ENCODE peak calls at places on chromosomes 7 and 10, in six cellular contexts. One of them, this sample, is unnamed. For H3K9me3, the result is how much of the 10 kb centered on the place peaks cover.

GRCh38 chr10:91349381-91349780 is 60.8 kb upstream of the HECTD2 start:
- DNase-seq in left ventricle myocardium inferior: no peak
- DNase-seq in ovary: no peak
- DNase-seq in sigmoid colon: no peak
- DNase-seq in lower lobe of right lung: no peak
- DNase-seq in fibroblast of lung: peak
- DNase-seq in this sample: no peak

GRCh38 chr7:132240821-132241422 is 335.3 kb downstream of the PLXNA4 start:
- DNase-seq in fibroblast of lung: no peak
- DNase-seq in ovary: no peak
- DNase-seq in left ventricle myocardium inferior: no peak
- DNase-seq in sigmoid colon: no peak
- DNase-seq in lower lobe of right lung: no peak
- DNase-seq in this sample: no peak

GRCh38 chr7:76997381-76998262 is 34.5 kb downstream of the SPDYE17 start:
- DNase-seq in lower lobe of right lung: no peak
- DNase-seq in fibroblast of lung: no peak
- DNase-seq in left ventricle myocardium inferior: no peak
- DNase-seq in ovary: no peak
- DNase-seq in sigmoid colon: peak
- DNase-seq in this sample: no peak

GRCh38 chr7:41336981-41337380 is 365.9 kb downstream of the INHBA start:
- DNase-seq in fibroblast of lung: peak
- DNase-seq in sigmoid colon: no peak
- DNase-seq in left ventricle myocardium inferior: no peak
- DNase-seq in lower lobe of right lung: no peak
- DNase-seq in ovary: no peak
- DNase-seq in this sample: no peak

GRCh38 chr7:36128448-36129047 is 24.5 kb upstream of the EEPD1 start:
- DNase-seq in left ventricle myocardium inferior: peak
- DNase-seq in sigmoid colon: peak
- DNase-seq in ovary: peak
- DNase-seq in fibroblast of lung: peak
- DNase-seq in lower lobe of right lung: peak
- DNase-seq in this sample: no peak

GRCh38 chr7:2037301-2037804 is 195.4 kb downstream of the MAD1L1 start:
- DNase-seq in fibroblast of lung: no peak
- DNase-seq in lower lobe of right lung: peak
- DNase-seq in ovary: no peak
- DNase-seq in left ventricle myocardium inferior: peak
- DNase-seq in sigmoid colon: peak
- DNase-seq in this sample: no peak

GRCh38 chr10:44393834-44394547 is 9.1 kb upstream of the CXCL12 start:
- DNase-seq in left ventricle myocardium inferior: no peak
- DNase-seq in ovary: no peak
- DNase-seq in lower lobe of right lung: no peak
- DNase-seq in sigmoid colon: no peak
- DNase-seq in fibroblast of lung: no peak
- DNase-seq in this sample: no peak

GRCh38 chr10:127313996-127314700 is 117.8 kb upstream of the INSYN2A start:
- DNase-seq in sigmoid colon: no peak
- DNase-seq in fibroblast of lung: no peak
- DNase-seq in left ventricle myocardium inferior: no peak
- DNase-seq in ovary: no peak
- DNase-seq in lower lobe of right lung: no peak
- DNase-seq in this sample: no peak

GRCh38 chr10:119378737-119379067 is 163.8 kb downstream of the RGS10 start:
- DNase-seq in fibroblast of lung: peak
- DNase-seq in lower lobe of right lung: no peak
- DNase-seq in left ventricle myocardium inferior: no peak
- DNase-seq in ovary: no peak
- DNase-seq in sigmoid colon: no peak
- DNase-seq in this sample: no peak

GRCh38 chr10:90047243-90047729 is 345.9 kb downstream of the KIF20B start:
- DNase-seq in left ventricle myocardium inferior: no peak
- DNase-seq in fibroblast of lung: no peak
- DNase-seq in sigmoid colon: no peak
- DNase-seq in ovary: no peak
- DNase-seq in lower lobe of right lung: no peak
- DNase-seq in this sample: no peak

GRCh38 chr7:80883188-80884025 is 35.4 kb downstream of the SEMA3C start:
- DNase-seq in ovary: no peak
- DNase-seq in lower lobe of right lung: no peak
- DNase-seq in sigmoid colon: no peak
- DNase-seq in left ventricle myocardium inferior: no peak
- DNase-seq in fibroblast of lung: peak
- DNase-seq in this sample: no peak

GRCh38 chr10:110162749-110163148 is 44.7 kb upstream of the MXI1 start:
- DNase-seq in sigmoid colon: no peak
- DNase-seq in lower lobe of right lung: no peak
- DNase-seq in fibroblast of lung: no peak
- DNase-seq in ovary: no peak
- DNase-seq in left ventricle myocardium inferior: no peak
- DNase-seq in this sample: no peak

GRCh38 chr7:76397409-76398183 is 11.9 kb downstream of the SSC4D start:
- DNase-seq in sigmoid colon: peak
- DNase-seq in ovary: peak
- DNase-seq in left ventricle myocardium inferior: peak
- DNase-seq in fibroblast of lung: peak
- DNase-seq in lower lobe of right lung: peak
- DNase-seq in this sample: peak

GRCh38 chr10:59622320-59622901 is 87.2 kb downstream of the SLC16A9 start:
- DNase-seq in ovary: peak
- DNase-seq in lower lobe of right lung: peak
- DNase-seq in left ventricle myocardium inferior: no peak
- DNase-seq in sigmoid colon: no peak
- DNase-seq in fibroblast of lung: peak
- DNase-seq in this sample: no peak

GRCh38 chr10:124745257-124745656 is 1.1 kb upstream of the FAM53B start:
- DNase-seq in ovary: no peak
- DNase-seq in lower lobe of right lung: no peak
- DNase-seq in sigmoid colon: no peak
- DNase-seq in fibroblast of lung: no peak
- DNase-seq in left ventricle myocardium inferior: no peak
- DNase-seq in this sample: no peak

GRCh38 chr10:124745678-124746077 is 1.5 kb upstream of the FAM53B start:
- DNase-seq in ovary: no peak
- DNase-seq in left ventricle myocardium inferior: no peak
- DNase-seq in fibroblast of lung: peak
- DNase-seq in sigmoid colon: no peak
- DNase-seq in lower lobe of right lung: no peak
- DNase-seq in this sample: no peak

GRCh38 chr10:124744688-124745055 is 494 bp upstream of the FAM53B start:
- DNase-seq in left ventricle myocardium inferior: no peak
- DNase-seq in sigmoid colon: no peak
- DNase-seq in fibroblast of lung: peak
- DNase-seq in ovary: no peak
- DNase-seq in lower lobe of right lung: no peak
- DNase-seq in this sample: no peak

GRCh38 chr10:124743188-124744046 is 761 bp downstream of the FAM53B start:
- DNase-seq in sigmoid colon: peak
- DNase-seq in fibroblast of lung: peak
- DNase-seq in left ventricle myocardium inferior: no peak
- DNase-seq in lower lobe of right lung: peak
- DNase-seq in ovary: peak
- DNase-seq in this sample: no peak

DNA sequence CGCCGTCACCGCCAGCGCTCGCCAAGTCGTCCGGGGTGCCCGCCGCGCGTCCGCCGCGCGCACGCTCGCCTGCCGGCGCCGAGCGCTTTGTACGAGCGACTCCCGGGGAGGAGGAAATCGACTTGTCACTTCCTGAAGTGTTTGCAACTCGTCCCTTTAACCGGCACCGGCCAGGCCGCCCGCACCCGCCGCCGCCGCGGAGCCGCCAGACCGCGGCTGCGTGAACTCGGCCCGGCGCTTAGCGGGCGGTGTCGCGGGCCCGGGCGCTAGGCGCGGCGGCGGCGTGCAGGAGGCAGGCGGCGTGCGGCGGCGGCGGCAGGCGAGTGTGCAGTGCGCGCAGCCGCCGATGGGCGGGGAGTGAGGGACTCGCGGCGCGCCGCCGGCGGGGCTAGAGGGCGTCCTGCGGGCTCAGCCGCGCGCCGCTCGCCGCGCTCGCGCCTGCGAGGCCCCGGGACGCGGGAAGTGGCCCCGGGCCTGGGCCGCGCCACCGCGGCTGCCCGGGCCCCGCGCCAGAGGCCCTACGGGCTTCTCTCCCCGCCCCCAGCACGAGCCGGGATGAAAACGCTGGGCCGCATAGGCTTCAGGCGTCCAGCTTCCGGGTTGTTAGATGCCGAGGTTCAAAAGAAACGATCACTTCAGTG is at the start of gene FAM53B:
- DNase-seq in lower lobe of right lung: peak
- DNase-seq in sigmoid colon: peak
- DNase-seq in fibroblast of lung: peak
- DNase-seq in ovary: peak
- DNase-seq in left ventricle myocardium inferior: peak
- DNase-seq in this sample: peak
- H3K9me3 ChIP-seq in lower lobe of right lung: under half
- H3K9me3 ChIP-seq in sigmoid colon: under half
- H3K9me3 ChIP-seq in fibroblast of lung: under half
- H3K9me3 ChIP-seq in ovary: under half
- H3K9me3 ChIP-seq in left ventricle myocardium inferior: under half
- H3K9me3 ChIP-seq in this sample: under half

GRCh38 chr7:157549612-157550299 is 213.0 kb downstream of the DNAJB6 start:
- DNase-seq in ovary: no peak
- DNase-seq in left ventricle myocardium inferior: no peak
- DNase-seq in sigmoid colon: peak
- DNase-seq in fibroblast of lung: no peak
- DNase-seq in lower lobe of right lung: peak
- DNase-seq in this sample: no peak
- H3K9me3 ChIP-seq in ovary: under half
- H3K9me3 ChIP-seq in left ventricle myocardium inferior: under half
- H3K9me3 ChIP-seq in sigmoid colon: under half
- H3K9me3 ChIP-seq in fibroblast of lung: under half
- H3K9me3 ChIP-seq in lower lobe of right lung: under half
- H3K9me3 ChIP-seq in this sample: under half

GRCh38 chr7:4093492-4093891 is 588.6 kb upstream of the FOXK1 start:
- DNase-seq in ovary: no peak
- DNase-seq in sigmoid colon: peak
- DNase-seq in left ventricle myocardium inferior: no peak
- DNase-seq in lower lobe of right lung: no peak
- DNase-seq in fibroblast of lung: no peak
- DNase-seq in this sample: no peak
- H3K9me3 ChIP-seq in ovary: under half
- H3K9me3 ChIP-seq in sigmoid colon: under half
- H3K9me3 ChIP-seq in left ventricle myocardium inferior: under half
- H3K9me3 ChIP-seq in lower lobe of right lung: under half
- H3K9me3 ChIP-seq in fibroblast of lung: under half
- H3K9me3 ChIP-seq in this sample: under half

DNA sequence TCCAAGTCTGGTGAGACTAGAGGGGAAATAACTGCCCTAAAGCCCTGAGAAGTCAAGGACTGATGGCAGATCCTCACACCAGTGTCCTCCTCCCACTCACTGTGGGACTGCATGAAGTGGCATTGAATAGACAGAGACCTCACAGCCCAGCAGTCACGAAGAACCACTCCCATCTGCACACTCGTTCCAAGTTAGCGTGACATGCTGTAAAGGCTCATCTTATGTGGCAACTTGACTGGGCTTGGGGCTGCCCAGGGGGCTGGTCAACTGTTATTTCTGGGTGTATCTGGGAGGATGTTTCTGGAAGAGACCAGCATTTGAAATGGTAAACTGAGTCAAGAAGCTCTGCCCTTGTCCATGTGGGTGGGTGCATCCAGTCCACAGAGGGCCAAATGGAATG is 104.7 kb downstream of the ADARB2 start:
- DNase-seq in left ventricle myocardium inferior: no peak
- DNase-seq in sigmoid colon: no peak
- DNase-seq in ovary: no peak
- DNase-seq in lower lobe of right lung: no peak
- DNase-seq in fibroblast of lung: no peak
- DNase-seq in this sample: no peak
- H3K9me3 ChIP-seq in left ventricle myocardium inferior: under half
- H3K9me3 ChIP-seq in sigmoid colon: under half
- H3K9me3 ChIP-seq in ovary: under half
- H3K9me3 ChIP-seq in lower lobe of right lung: under half
- H3K9me3 ChIP-seq in fibroblast of lung: under half
- H3K9me3 ChIP-seq in this sample: under half

DNA sequence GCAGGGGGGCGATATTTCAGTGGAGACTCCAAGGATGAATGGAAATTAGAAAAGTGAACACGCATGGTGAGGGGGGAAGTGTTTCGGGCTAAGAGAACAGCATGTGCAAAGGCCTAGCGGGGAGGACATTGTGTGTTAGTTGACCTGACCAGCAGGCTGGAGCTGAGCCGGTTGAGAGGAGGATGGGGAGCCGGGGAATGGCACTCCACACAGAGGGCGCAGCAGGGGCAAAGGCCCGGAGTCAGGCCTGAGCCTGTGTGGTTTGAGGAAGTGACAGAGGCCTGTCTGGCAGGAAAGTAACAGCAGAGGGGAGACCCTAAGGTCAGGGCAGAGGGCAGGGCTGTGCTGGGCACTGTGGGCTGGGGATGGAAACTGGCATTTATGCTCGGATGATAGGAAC is 83.2 kb upstream of the ZNF479 start:
- DNase-seq in fibroblast of lung: no peak
- DNase-seq in left ventricle myocardium inferior: no peak
- DNase-seq in sigmoid colon: no peak
- DNase-seq in ovary: no peak
- DNase-seq in lower lobe of right lung: peak
- DNase-seq in this sample: no peak
- H3K9me3 ChIP-seq in fibroblast of lung: under half
- H3K9me3 ChIP-seq in left ventricle myocardium inferior: half or more
- H3K9me3 ChIP-seq in sigmoid colon: under half
- H3K9me3 ChIP-seq in ovary: under half
- H3K9me3 ChIP-seq in lower lobe of right lung: under half
- H3K9me3 ChIP-seq in this sample: under half

DNA sequence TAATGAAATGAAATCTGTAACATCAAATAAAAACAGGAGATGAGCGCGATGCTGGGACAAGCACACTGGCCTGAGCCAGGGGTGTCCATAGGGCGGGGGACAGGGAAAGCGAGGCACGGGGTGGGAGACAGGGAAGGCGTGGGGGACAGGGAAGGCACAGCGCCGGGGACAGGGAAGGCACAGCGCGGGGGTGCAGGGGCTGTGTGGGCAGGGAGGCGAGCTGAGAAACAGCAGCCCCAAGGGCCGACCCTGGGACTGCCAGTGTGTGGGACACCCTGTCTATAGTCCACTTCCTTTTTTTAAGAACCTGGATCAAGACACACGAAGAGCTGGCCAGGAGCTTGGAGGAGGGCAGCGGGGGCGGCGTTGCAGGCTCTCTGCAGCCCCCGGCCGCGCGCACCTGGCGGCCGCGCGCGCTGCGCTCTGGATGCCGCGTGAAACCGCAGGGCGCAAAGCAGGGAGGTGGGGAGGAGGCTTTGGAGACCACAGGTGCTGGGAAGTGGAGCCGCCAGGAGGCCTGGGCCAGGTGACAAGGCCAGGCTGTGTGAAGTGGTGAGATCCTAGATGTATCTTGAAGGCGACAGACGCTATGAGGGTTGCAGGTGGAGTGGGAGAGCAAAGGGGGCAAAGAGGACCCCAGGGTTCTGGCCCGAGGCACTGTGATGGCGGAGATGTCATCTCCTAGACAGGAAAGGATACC is 157.7 kb downstream of the COBL start:
- DNase-seq in ovary: no peak
- DNase-seq in fibroblast of lung: no peak
- DNase-seq in lower lobe of right lung: no peak
- DNase-seq in left ventricle myocardium inferior: no peak
- DNase-seq in sigmoid colon: no peak
- DNase-seq in this sample: no peak
- H3K9me3 ChIP-seq in ovary: under half
- H3K9me3 ChIP-seq in fibroblast of lung: under half
- H3K9me3 ChIP-seq in lower lobe of right lung: under half
- H3K9me3 ChIP-seq in left ventricle myocardium inferior: under half
- H3K9me3 ChIP-seq in sigmoid colon: under half
- H3K9me3 ChIP-seq in this sample: under half

This sample was measured in T-helper 17 cell.